ENCODE peak calls at places on chromosomes 6 and 20, in four cellular contexts. W is K562, F is GM12878, E is HL-60. N is an unnamed sample.

GRCh38 chr6:44525761-44526351 is 138.3 kb downstream of the CDC5L start:
- DNase-seq in W (no peak), F (no peak), E (no peak), N (no peak)

GRCh38 chr20:55782861-55783260 is 222.5 kb downstream of the CBLN4 start:
- DNase-seq in W (no peak), F (no peak), E (no peak), N (no peak)

GRCh38 chr6:106094261-106094963 is 8.3 kb downstream of the PRDM1 start:
- DNase-seq in W (no peak), F (no peak), E (no peak), N (no peak)

GRCh38 chr6:3813150-3813780 is 35.9 kb upstream of the FAM50B start:
- DNase-seq in W (peak; percentile 53), F (no peak), E (no peak), N (peak; percentile 32)

GRCh38 chr6:53623497-53623896 is 42.1 kb downstream of the KLHL31 start:
- DNase-seq in W (no peak), F (no peak), E (peak; percentile 70), N (no peak)

GRCh38 chr20:25015986-25016385 is 23.4 kb upstream of the APMAP start:
- DNase-seq in W (no peak), F (no peak), E (no peak), N (no peak)

GRCh38 chr6:35731414-35731735 is 5.5 kb upstream of the ARMC12 start:
- DNase-seq in W (peak; percentile 97), F (peak; percentile 72), E (peak; percentile 78), N (peak; percentile 88)

GRCh38 chr6:149035806-149036205 is 281.7 kb upstream of the TAB2 start:
- DNase-seq in W (no peak), F (no peak), E (no peak), N (no peak)

GRCh38 chr6:163352011-163352685 is 62.4 kb upstream of the QKI start:
- DNase-seq in W (no peak), F (no peak), E (no peak), N (no peak)

GRCh38 chr6:163354779-163355431 is 59.6 kb upstream of the QKI start:
- DNase-seq in W (no peak), F (peak; percentile 9), E (peak; percentile 55), N (no peak)

GRCh38 chr6:163352966-163353365 is 61.6 kb upstream of the QKI start:
- DNase-seq in W (no peak), F (no peak), E (no peak), N (no peak)

GRCh38 chr6:163355471-163355991 is 59.0 kb upstream of the QKI start:
- DNase-seq in W (no peak), F (no peak), E (peak; percentile 73), N (no peak)

GRCh38 chr6:163354085-163354484 is 60.4 kb upstream of the QKI start:
- DNase-seq in W (peak; percentile 37), F (no peak), E (peak; percentile 35), N (no peak)
- TF ChIP-seq POLR2AphosphoS5 in W (no peak), F (no peak), E (no peak), N (no peak)

DNA sequence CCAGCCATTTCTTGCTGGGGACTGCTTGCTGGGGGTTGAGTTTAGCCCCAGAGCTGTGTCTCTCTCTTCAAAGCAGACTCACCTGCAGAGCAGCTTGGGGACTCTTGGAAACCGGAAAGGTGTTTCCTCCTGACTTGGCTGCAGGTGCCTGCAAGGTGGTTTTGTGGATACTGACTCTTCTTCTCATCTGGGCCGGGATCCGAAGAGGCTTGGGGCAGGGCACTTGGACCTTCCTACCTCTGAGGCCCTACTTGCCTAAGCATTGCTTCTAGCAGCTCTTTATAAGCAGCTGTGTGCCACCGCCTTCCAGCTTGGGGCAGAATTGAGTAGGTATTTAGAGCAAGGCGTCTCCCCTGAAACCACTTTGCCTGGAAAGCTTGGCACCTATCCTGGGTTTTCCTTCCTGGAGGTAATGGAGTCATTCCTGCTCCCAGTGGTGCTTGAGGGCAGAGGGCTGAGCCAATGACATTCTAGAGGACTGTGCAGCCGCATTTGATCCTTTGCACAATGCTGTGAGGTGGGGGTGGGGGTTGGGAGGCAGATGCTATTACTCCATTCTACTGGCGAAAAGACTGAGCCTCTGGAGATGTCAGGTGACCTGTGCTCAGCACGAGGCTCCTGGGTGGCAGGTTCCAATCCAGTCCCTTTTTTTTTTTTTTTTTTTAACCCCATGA is 3.4 kb upstream of the CTSZ start:
- DNase-seq in W (no peak), F (no peak), E (no peak), N (no peak)
- TF ChIP-seq SPI1 in W (no peak), F (no peak), E (no peak), N (no peak)

GRCh38 chr20:61387204-61387958 is 135.3 kb downstream of the CDH4 start:
- DNase-seq in W (peak; percentile 15), F (no peak), E (no peak), N (no peak)
- TF ChIP-seq POLR2AphosphoS5 in W (no peak), F (no peak), E (no peak), N (no peak)

GRCh38 chr6:72787521-72788031 is 165.7 kb downstream of the KCNQ5 start:
- DNase-seq in W (no peak), F (no peak), E (no peak), N (no peak)
- TF ChIP-seq SPI1 in W (no peak), F (no peak), E (no peak), N (no peak)